ENCODE peak calls at places on chromosome 22, in four cellular contexts. O is heart right ventricle, Z is cardiac muscle cell, G is heart left ventricle. B is an unnamed sample.

GRCh38 chr22:46542011-46542985 is 4.9 kb upstream of the CELSR1 start:
- DNase-seq in O (peak), Z (peak), G (peak), B (peak)

GRCh38 chr22:34861787-34862186 is 204.2 kb upstream of the ISX start:
- DNase-seq in O (no peak), Z (no peak), G (no peak), B (no peak)

GRCh38 chr22:33785283-33785991 is 134.8 kb downstream of the LARGE1 start:
- DNase-seq in O (no peak), Z (peak), G (no peak), B (no peak)

GRCh38 chr22:31400023-31400397 is 606 bp downstream of the DRG1 start:
- DNase-seq in O (no peak), Z (peak), G (no peak), B (peak)

GRCh38 chr22:39908737-39909136 is 7.9 kb downstream of the GRAP2 start:
- DNase-seq in O (no peak), Z (no peak), G (no peak), B (no peak)

GRCh38 chr22:35154937-35155387 is 89.0 kb downstream of the ISX start:
- DNase-seq in O (peak), Z (peak), G (no peak), B (peak)

GRCh38 chr22:43275545-43275981 is 67.6 kb downstream of the SCUBE1 start:
- DNase-seq in O (no peak), Z (peak), G (no peak), B (no peak)

GRCh38 chr22:42623301-42623751 is 8.6 kb upstream of the POLDIP3 start:
- DNase-seq in O (no peak), Z (no peak), G (no peak), B (no peak)

GRCh38 chr22:42844756-42845155 is 12.3 kb downstream of the ARFGAP3 start:
- DNase-seq in O (no peak), Z (peak), G (no peak), B (no peak)

GRCh38 chr22:43253839-43254238 is 66.9 kb upstream of the TTLL12 start:
- DNase-seq in O (no peak), Z (no peak), G (no peak), B (no peak)

GRCh38 chr22:39242809-39243442 is 1.9 kb downstream of the PDGFB start:
- DNase-seq in O (no peak), Z (no peak), G (no peak), B (peak)

GRCh38 chr22:39658367-39658766 is 87.8 kb downstream of the CACNA1I start:
- DNase-seq in O (no peak), Z (no peak), G (no peak), B (no peak)

GRCh38 chr22:19720150-19720827 is 3.0 kb upstream of the GP1BB start:
- DNase-seq in O (no peak), Z (no peak), G (peak), B (no peak)

GRCh38 chr22:19718255-19719054 is 4.2 kb downstream of the SEPTIN5 start:
- DNase-seq in O (no peak), Z (no peak), G (peak), B (no peak)

GRCh38 chr22:19717691-19718254 is 3.5 kb downstream of the SEPTIN5 start:
- DNase-seq in O (peak), Z (peak), G (peak), B (peak)

GRCh38 chr22:19719488-19720021 is 3.8 kb upstream of the GP1BB start:
- DNase-seq in O (no peak), Z (no peak), G (peak), B (no peak)

DNA sequence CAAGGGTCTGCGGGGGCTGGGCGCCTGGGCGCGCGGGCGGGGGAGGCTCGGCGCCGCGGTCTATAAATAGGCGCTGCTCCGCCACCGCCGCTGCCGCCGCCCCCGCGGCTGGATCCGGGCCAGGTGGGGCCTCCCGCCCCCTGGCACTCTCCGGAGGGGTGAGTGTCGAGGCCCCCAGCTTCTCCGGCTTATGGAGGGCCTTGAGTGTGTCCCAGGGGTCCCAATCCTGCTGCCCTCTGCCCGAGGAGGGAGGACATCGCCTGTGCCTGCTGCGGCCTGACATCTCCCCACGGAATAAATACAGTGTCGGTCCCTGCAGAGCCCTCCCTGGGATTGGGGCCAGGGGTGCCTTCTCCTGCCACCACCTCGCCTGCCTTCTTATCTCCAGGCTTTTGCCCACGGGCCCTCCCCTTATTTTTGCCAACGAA is 4.3 kb upstream of the GP1BB start:
- DNase-seq in O (peak), Z (peak), G (peak), B (no peak)
- H3K27ac ChIP-seq in O (peak), Z (peak), G (peak), B (no peak)

GRCh38 chr22:44588348-44588747 is 90.3 kb upstream of the RTL6 start:
- DNase-seq in O (no peak), Z (no peak), G (peak), B (no peak)

GRCh38 chr22:44589831-44590230 is 91.8 kb upstream of the RTL6 start:
- DNase-seq in O (no peak), Z (no peak), G (peak), B (no peak)

GRCh38 chr22:44590291-44590690 is 92.3 kb upstream of the RTL6 start:
- DNase-seq in O (no peak), Z (no peak), G (peak), B (no peak)

GRCh38 chr22:44592466-44593180 is 94.6 kb upstream of the RTL6 start:
- DNase-seq in O (no peak), Z (no peak), G (peak), B (no peak)

GRCh38 chr22:44591146-44591790 is 93.2 kb upstream of the RTL6 start:
- DNase-seq in O (no peak), Z (no peak), G (peak), B (no peak)
- H3K27ac ChIP-seq in O (no peak), Z (no peak), G (no peak), B (no peak)

DNA sequence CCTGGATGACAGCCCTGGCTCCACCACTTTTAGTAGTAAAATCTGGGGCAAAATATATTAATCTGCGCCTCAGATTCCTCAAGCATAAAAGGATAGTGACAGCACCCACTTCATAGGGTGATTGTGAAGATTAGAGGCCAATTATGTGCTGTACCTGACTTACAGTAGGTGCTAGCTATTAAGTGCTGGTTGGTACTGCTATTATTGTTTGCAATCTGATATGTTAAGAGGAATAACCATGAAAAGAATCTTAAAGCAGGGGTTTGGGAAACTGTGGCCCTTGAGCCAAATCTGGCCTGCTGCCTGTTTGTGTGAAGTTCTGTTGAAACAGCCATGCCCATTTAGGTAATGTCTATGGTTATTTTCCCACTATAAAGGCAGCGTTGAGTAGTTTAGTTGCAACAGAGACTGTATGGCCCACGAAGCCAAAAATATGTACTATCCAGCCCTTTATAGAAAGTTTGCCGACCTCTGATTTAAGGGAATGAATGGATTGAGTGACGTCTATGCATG is 44.7 kb upstream of the MN1 start:
- DNase-seq in O (no peak), Z (no peak), G (no peak), B (no peak)
- H3K27ac ChIP-seq in O (no peak), Z (no peak), G (no peak), B (no peak)

GRCh38 chr22:37926358-37926757 is 20.3 kb downstream of the MICALL1 start:
- DNase-seq in O (no peak), Z (no peak), G (no peak), B (no peak)

GRCh38 chr22:37925311-37925710 is 19.2 kb downstream of the MICALL1 start:
- DNase-seq in O (no peak), Z (no peak), G (no peak), B (no peak)

GRCh38 chr22:37923927-37924326 is 17.8 kb downstream of the MICALL1 start:
- DNase-seq in O (no peak), Z (no peak), G (no peak), B (no peak)

GRCh38 chr22:37925767-37926166 is 19.7 kb downstream of the MICALL1 start:
- DNase-seq in O (no peak), Z (no peak), G (no peak), B (no peak)

DNA sequence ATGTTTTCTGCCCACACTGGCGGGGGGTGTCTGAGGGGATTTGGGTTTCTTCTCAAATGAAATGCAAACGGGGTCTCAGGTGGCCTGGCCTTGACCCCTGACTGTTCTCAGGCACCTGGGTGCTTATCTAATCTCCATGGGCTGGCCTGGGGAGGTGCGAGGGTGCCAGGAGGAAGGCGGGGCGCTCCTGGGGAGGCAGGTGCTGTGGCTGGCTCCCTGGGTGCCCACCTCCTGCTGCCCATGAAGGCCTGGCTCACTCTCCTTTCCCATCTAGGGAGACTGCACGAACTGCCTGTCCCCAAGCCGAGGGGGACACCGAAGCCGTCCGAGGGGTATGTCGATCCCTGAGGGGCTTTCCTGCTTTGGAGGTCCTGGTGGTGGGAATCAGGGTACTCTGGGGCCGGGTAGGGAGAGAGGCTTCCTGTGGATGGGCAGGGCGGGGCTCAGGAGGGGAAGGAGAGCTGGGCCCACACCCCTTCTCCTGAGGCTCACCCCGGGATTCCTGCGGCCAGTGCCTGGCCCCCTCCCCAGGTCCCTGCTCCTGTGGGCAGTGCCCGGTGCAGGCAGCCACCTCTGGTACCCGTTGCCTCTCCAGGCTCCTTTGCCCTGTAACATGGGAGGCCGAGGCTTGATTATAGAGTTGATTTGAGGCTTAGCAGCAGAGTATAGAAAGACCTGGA is 18.4 kb downstream of the MICALL1 start:
- DNase-seq in O (no peak), Z (no peak), G (no peak), B (no peak)
- H3K27ac ChIP-seq in O (no peak), Z (no peak), G (no peak), B (no peak)

GRCh38 chr22:24400037-24400725 is 27.2 kb upstream of the ADORA2A start:
- DNase-seq in O (no peak), Z (no peak), G (no peak), B (no peak)

GRCh38 chr22:24401824-24402434 is 25.5 kb upstream of the ADORA2A start:
- DNase-seq in O (no peak), Z (no peak), G (no peak), B (no peak)

GRCh38 chr22:24400726-24401596 is 26.4 kb upstream of the ADORA2A start:
- DNase-seq in O (no peak), Z (no peak), G (no peak), B (no peak)

GRCh38 chr22:24404561-24405275 is 22.7 kb upstream of the ADORA2A start:
- DNase-seq in O (no peak), Z (no peak), G (no peak), B (no peak)

GRCh38 chr22:24402460-24403192 is 24.8 kb upstream of the ADORA2A start:
- DNase-seq in O (peak), Z (peak), G (peak), B (no peak)
- H3K27ac ChIP-seq in O (peak), Z (peak), G (peak), B (no peak)

DNA sequence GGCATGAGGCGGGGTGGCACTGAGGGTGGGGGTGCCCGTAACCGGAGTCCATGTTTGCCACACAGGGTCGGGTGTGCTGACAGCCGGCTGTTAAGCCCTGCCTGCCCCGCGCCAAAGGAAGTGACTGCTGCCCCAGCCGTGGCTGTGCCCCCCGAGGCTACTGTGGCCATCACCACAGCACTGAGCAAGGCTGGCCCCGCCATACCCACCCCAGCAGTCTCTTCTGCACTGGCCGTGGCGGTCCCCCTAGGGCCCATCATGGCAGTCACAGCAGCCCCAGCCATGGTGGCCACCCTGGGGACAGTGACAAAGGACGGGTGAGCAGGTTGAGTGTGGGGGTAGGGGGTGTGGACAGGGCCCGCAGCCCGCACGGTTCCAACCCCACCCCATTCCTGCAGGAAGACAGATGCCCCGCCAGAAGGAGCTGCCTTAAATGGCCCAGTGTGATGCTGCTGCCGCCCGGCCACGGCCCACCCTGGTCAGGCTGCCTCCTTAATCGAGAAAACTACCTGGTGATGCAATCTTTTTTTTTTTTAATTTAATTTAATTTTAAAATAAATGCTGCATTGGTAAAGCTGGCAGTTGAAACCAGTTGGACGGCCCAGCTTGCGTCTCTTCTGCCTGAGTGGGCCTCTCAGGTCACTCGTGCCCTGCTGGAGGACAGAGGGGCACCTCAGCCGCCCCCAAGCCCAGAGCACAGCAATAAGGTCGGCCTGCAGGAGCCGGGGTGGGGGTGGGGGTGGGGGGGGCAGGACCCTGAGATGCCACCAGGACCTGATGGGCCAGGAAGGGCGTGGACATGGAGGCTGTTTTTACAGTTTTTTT is 30.8 kb downstream of the SBF1 start:
- DNase-seq in O (no peak), Z (no peak), G (peak), B (no peak)
- H3K27ac ChIP-seq in O (no peak), Z (no peak), G (no peak), B (no peak)

GRCh38 chr22:45331486-45331885 is 21.8 kb downstream of the FAM118A start:
- DNase-seq in O (no peak), Z (no peak), G (no peak), B (no peak)

GRCh38 chr22:45329536-45329936 is 19.8 kb downstream of the FAM118A start:
- DNase-seq in O (peak), Z (no peak), G (peak), B (no peak)

GRCh38 chr22:45330548-45330947 is 20.8 kb downstream of the FAM118A start:
- DNase-seq in O (no peak), Z (no peak), G (no peak), B (no peak)

GRCh38 chr22:45332001-45332400 is 22.3 kb downstream of the FAM118A start:
- DNase-seq in O (no peak), Z (no peak), G (no peak), B (no peak)

GRCh38 chr22:45328822-45329535 is 19.2 kb downstream of the FAM118A start:
- DNase-seq in O (no peak), Z (no peak), G (no peak), B (no peak)
- H3K27ac ChIP-seq in O (peak), Z (no peak), G (no peak), B (no peak)